ENCODE peak calls at places on chromosomes 1 and 21, in four cellular contexts. A is GM12892, F is H9, Q is sigmoid colon. D is an unnamed sample.

GRCh38 chr1:160078392-160079195 is 2.7 kb upstream of the KCNJ9 start:
- DNase-seq in A (peak), F (peak), Q (no peak), D (no peak)

GRCh38 chr1:209768354-209768774 is 12.5 kb downstream of the TRAF3IP3 start:
- DNase-seq in A (peak), F (no peak), Q (no peak), D (no peak)

GRCh38 chr1:104636581-104636980 is 886.9 kb downstream of the AMY1C start:
- DNase-seq in A (no peak), F (no peak), Q (no peak), D (no peak)

GRCh38 chr1:240074422-240074821 is 17.3 kb upstream of the FMN2 start:
- DNase-seq in A (no peak), F (no peak), Q (no peak), D (no peak)

GRCh38 chr21:34692458-34693020 is 23.7 kb downstream of the CLIC6 start:
- DNase-seq in A (no peak), F (no peak), Q (no peak), D (no peak)

GRCh38 chr1:153752072-153752471 is 23.1 kb upstream of the SLC27A3 start:
- DNase-seq in A (no peak), F (no peak), Q (no peak), D (no peak)

GRCh38 chr1:71049951-71050598 is 2.5 kb upstream of the PTGER3 start:
- DNase-seq in A (no peak), F (no peak), Q (no peak), D (peak)

GRCh38 chr21:25313891-25314646 is 293.2 kb downstream of the MRPL39 start:
- DNase-seq in A (no peak), F (no peak), Q (no peak), D (peak)

GRCh38 chr1:204261746-204262505 is 48.1 kb upstream of the GOLT1A start:
- DNase-seq in A (no peak), F (no peak), Q (no peak), D (peak)

GRCh38 chr1:87240661-87241285 is 87.9 kb upstream of the LMO4 start:
- DNase-seq in A (no peak), F (no peak), Q (no peak), D (no peak)

GRCh38 chr1:147591246-147591891 is 50.1 kb downstream of the BCL9 start:
- DNase-seq in A (no peak), F (no peak), Q (no peak), D (no peak)

GRCh38 chr1:211210052-211210451 is 49.1 kb upstream of the RCOR3 start:
- DNase-seq in A (no peak), F (no peak), Q (no peak), D (no peak)

GRCh38 chr1:44077421-44077820 is 41.2 kb upstream of the KLF17 start:
- DNase-seq in A (no peak), F (no peak), Q (no peak), D (peak)

D was measured in IMR-90.